ENCODE peak calls at places on chromosome 22, in five cellular contexts. C is tibial nerve, I is MM.1S, X is astrocyte of the spinal cord, N is brain microvascular endothelial cell. D is an unnamed sample.

GRCh38 chr22:39926175-39927152 is 25.6 kb downstream of the GRAP2 start:
- DNase-seq in C (no peak), I (no peak), X (no peak), N (no peak), D (no peak)

GRCh38 chr22:32591620-32592019 is 117.0 kb downstream of the FBXO7 start:
- DNase-seq in C (no peak), I (no peak), X (peak; percentile 15), N (peak; percentile 63), D (no peak)

GRCh38 chr22:24945430-24945829 is 1.1 kb downstream of the LHFPL7 start:
- DNase-seq in C (no peak), I (no peak), X (no peak), N (no peak), D (no peak)

GRCh38 chr22:40043086-40043485 is 48.3 kb downstream of the FAM83F start:
- DNase-seq in C (no peak), I (no peak), X (no peak), N (no peak), D (no peak)

GRCh38 chr22:27329966-27330645 is 471.4 kb downstream of the MN1 start:
- DNase-seq in C (no peak), I (no peak), X (no peak), N (no peak), D (no peak)

GRCh38 chr22:17928391-17928790 is 96.0 kb downstream of the MICAL3 start:
- DNase-seq in C (no peak), I (no peak), X (no peak), N (no peak), D (no peak)

GRCh38 chr22:47617186-47617585 is 854.7 kb downstream of the TBC1D22A start:
- DNase-seq in C (no peak), I (no peak), X (no peak), N (no peak), D (no peak)

GRCh38 chr22:39364646-39365405 is 15.0 kb downstream of the SYNGR1 start:
- DNase-seq in C (no peak), I (no peak), X (no peak), N (no peak), D (no peak)

GRCh38 chr22:38866399-38867123 is 5.5 kb downstream of the CBX6 start:
- DNase-seq in C (no peak), I (no peak), X (no peak), N (no peak), D (no peak)

GRCh38 chr22:33811686-33812085 is 108.6 kb downstream of the LARGE1 start:
- DNase-seq in C (peak; percentile 18), I (no peak), X (no peak), N (peak; percentile 4), D (no peak)

GRCh38 chr22:25027959-25028840 is 75.7 kb downstream of the KIAA1671 start:
- DNase-seq in C (peak; percentile 29), I (no peak), X (peak; percentile 22), N (peak; percentile 25), D (no peak)

GRCh38 chr22:25054943-25055511 is 102.5 kb downstream of the KIAA1671 start:
- DNase-seq in C (peak; percentile 57), I (no peak), X (no peak), N (no peak), D (no peak)

GRCh38 chr22:31036671-31037550 is 44.2 kb upstream of the SMTN start:
- DNase-seq in C (no peak), I (no peak), X (no peak), N (peak; percentile 10), D (no peak)

GRCh38 chr22:17706451-17706900 is 67.8 kb downstream of the BID start:
- DNase-seq in C (peak; percentile 26), I (peak; percentile 88), X (peak; percentile 94), N (peak; percentile 95), D (no peak)

GRCh38 chr22:40128989-40129388 is 48.7 kb upstream of the TNRC6B start:
- DNase-seq in C (no peak), I (peak; percentile 91), X (no peak), N (no peak), D (no peak)

GRCh38 chr22:20624161-20624616 is 116.8 kb downstream of the MED15 start:
- DNase-seq in C (no peak), I (no peak), X (no peak), N (peak; percentile 14), D (no peak)

GRCh38 chr22:42780070-42780540 is 59.4 kb upstream of the A4GALT start:
- DNase-seq in C (no peak), I (peak; percentile 74), X (peak; percentile 95), N (peak; percentile 92), D (no peak)

GRCh38 chr22:50622723-50623327 is 5.1 kb downstream of the ARSA start:
- DNase-seq in C (no peak), I (peak; percentile 83), X (no peak), N (no peak), D (no peak)

GRCh38 chr22:42261266-42261665 is 9.2 kb downstream of the TCF20 start:
- DNase-seq in C (no peak), I (no peak), X (peak; percentile 12), N (no peak), D (no peak)

GRCh38 chr22:28075260-28075981 is 156.4 kb upstream of the PITPNB start:
- DNase-seq in C (peak; percentile 22), I (no peak), X (peak; percentile 79), N (peak; percentile 86), D (no peak)

GRCh38 chr22:39970742-39971141 is 10.5 kb downstream of the TMA7B start:
- DNase-seq in C (no peak), I (no peak), X (no peak), N (no peak), D (no peak)

GRCh38 chr22:17890892-17891291 is 116.6 kb upstream of the BID start:
- DNase-seq in C (no peak), I (no peak), X (no peak), N (no peak), D (no peak)

GRCh38 chr22:47798229-47798628 is 1035.8 kb downstream of the TBC1D22A start:
- DNase-seq in C (no peak), I (no peak), X (no peak), N (no peak), D (no peak)

GRCh38 chr22:27311666-27312566 is 489.6 kb downstream of the MN1 start:
- DNase-seq in C (no peak), I (no peak), X (no peak), N (peak; percentile 16), D (no peak)

GRCh38 chr22:21703684-21704316 is 31.8 kb downstream of the YPEL1 start:
- DNase-seq in C (no peak), I (no peak), X (no peak), N (no peak), D (no peak)

GRCh38 chr22:24003887-24004286 is 1.4 kb downstream of the GSTT4 start:
- DNase-seq in C (no peak), I (no peak), X (no peak), N (no peak), D (no peak)

GRCh38 chr22:45969414-45969799 is 7.6 kb downstream of the WNT7B start:
- DNase-seq in C (no peak), I (no peak), X (no peak), N (no peak), D (no peak)
- TF ChIP-seq CTCF in C (no peak), I (no peak), X (peak; percentile 25), N (peak; percentile 23), D (no peak)

DNA sequence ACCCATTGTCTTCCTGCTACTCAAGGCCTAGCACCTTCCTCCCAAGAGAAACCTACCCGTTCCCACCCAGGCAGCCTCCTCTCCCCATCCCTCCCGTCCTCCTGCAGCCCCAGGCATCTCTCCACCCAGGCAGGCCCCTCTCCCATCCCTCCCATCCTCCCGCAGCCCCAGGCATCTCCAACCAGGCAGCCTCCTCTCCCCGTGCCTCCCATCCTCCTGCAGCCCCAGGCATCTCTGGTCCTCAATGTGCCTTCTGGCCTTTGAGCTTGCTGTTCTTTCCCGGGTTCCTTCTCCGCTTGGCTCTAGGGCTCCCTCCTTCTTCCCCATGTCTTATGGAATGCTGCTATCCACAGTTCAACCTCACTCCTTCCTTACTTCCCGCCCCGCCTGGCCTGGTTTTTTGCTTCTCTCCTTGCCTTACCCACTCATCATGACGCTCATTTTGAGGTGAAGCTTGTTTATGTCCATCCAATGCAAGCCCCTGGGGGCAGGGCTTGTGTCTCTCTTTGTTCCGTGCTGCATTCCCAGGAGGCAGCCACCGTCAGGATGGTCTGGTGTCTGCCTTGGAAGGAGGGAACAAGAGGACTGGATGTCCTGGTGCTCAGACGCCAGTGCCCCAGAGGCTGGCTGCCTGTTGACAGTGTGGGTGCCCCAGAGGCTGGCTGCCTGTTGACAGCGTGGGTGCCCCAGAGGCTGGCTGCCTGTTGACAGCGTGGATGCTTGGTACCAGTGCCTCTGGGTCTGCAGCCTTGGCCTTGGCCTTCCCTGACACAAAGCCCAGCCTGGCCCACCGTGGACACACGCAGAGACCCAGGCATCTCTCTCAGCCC is 815.7 kb downstream of the BRD1 start:
- DNase-seq in C (peak; percentile 4), I (no peak), X (no peak), N (no peak), D (no peak)
- TF ChIP-seq CTCF in C (no peak), I (no peak), X (no peak), N (no peak), D (no peak)

GRCh38 chr22:26174280-26174679 is 5.0 kb downstream of the SEZ6L start:
- DNase-seq in C (no peak), I (no peak), X (no peak), N (no peak), D (no peak)
- TF ChIP-seq CTCF in C (no peak), I (no peak), X (no peak), N (peak; percentile 18), D (peak; percentile 25)

GRCh38 chr22:34975721-34976120 is 90.2 kb upstream of the ISX start:
- DNase-seq in C (no peak), I (no peak), X (no peak), N (no peak), D (no peak)
- TF ChIP-seq CTCF in C (no peak), I (no peak), X (no peak), N (peak; percentile 32), D (peak; percentile 14)

DNA sequence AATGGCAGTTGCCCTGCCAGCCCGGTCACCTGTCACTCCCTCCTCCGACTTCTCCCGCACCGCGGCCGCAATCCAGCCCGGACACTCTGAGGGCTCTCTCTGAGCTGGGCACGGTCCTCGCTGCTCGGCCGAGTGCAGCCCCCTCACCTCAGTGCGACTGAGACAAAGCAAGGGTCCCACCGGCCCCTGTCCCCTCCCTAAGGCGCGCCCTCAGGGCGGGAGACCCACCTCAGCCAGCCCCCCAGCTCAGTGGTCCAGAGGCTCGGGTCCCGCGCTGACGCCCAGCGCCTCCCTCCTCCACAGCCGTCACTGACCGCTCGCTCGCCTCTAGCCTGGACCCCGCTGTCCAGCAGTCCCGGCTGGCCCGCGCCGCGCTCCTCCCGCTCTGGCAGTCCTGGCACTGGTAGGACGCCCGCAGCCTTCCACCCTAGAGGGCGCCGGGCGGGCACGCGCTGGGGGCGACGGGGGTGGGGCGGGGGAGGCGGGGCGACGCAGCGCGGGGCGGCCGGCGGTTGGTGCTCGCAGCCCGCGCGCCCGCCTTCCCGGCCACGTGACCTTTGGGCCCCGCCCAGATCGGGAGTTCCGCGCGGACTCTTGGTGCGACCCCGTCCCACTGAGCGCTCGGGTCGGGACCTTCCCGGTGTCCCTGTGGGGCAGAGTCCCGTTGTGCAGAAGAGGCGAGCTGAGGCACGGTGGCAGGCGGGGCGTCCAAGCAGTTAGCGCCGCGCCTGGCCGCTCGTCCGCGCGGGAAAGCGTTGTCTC is 7.9 kb upstream of the L3MBTL2 start:
- DNase-seq in C (peak; percentile 68), I (peak; percentile 85), X (peak; percentile 39), N (peak; percentile 28), D (peak; percentile 70)
- TF ChIP-seq CTCF in C (peak; percentile 10), I (peak; percentile 5), X (peak; percentile 30), N (peak; percentile 26), D (peak; percentile 24)

GRCh38 chr22:19554834-19555404 is 30.7 kb upstream of the CLDN5 start:
- DNase-seq in C (no peak), I (no peak), X (peak; percentile 37), N (peak; percentile 16), D (no peak)
- TF ChIP-seq CTCF in C (no peak), I (no peak), X (peak; percentile 24), N (peak; percentile 42), D (no peak)

GRCh38 chr22:37601203-37601539 is 7.5 kb upstream of the GGA1 start:
- DNase-seq in C (no peak), I (no peak), X (no peak), N (no peak), D (no peak)
- TF ChIP-seq CTCF in C (no peak), I (no peak), X (no peak), N (no peak), D (no peak)